ENCODE peak calls at places on chromosomes 2 and 18, in four cellular contexts. J, M, U and T are unnamed samples.

GRCh38 chr2:165700511-165700910 is 93.5 kb downstream of the GALNT3 start:
- DNase-seq in U (no peak), J (no peak), M (peak; percentile 62), T (peak; percentile 13)

GRCh38 chr2:102488063-102488462 is 15.0 kb downstream of the SLC9A4 start:
- DNase-seq in U (no peak), J (peak; percentile 43), M (no peak), T (no peak)

GRCh38 chr2:109648041-109648527 is 33.9 kb downstream of the SOWAHC start:
- DNase-seq in U (no peak), M (no peak), J (peak; percentile 31), T (no peak)

GRCh38 chr2:158994920-158995676 is 26.7 kb downstream of the TANC1 start:
- DNase-seq in J (peak; percentile 43), U (no peak), M (peak; percentile 81), T (no peak)

GRCh38 chr2:149141046-149141445 is 102.5 kb downstream of the LYPD6B start:
- DNase-seq in U (no peak), J (no peak), M (no peak), T (no peak)

GRCh38 chr18:66271927-66272326 is 332.0 kb downstream of the CDH19 start:
- DNase-seq in U (no peak), J (no peak), M (peak; percentile 83), T (no peak)

GRCh38 chr2:98463551-98463971 is 18.9 kb downstream of the INPP4A start:
- DNase-seq in M (peak; percentile 71), U (no peak), J (no peak), T (no peak)

GRCh38 chr2:160920791-160921303 is 239.4 kb upstream of the TANK start:
- DNase-seq in J (peak; percentile 96), M (no peak), U (no peak), T (peak; percentile 21)

GRCh38 chr2:217433522-217433921 is 569.3 kb downstream of the TNS1 start:
- DNase-seq in M (peak; percentile 75), J (no peak), U (no peak), T (peak; percentile 13)

GRCh38 chr2:218886461-218886947 is 5.9 kb downstream of the WNT10A start:
- DNase-seq in M (no peak), J (no peak), U (no peak), T (no peak)

GRCh38 chr2:231807020-231807419 is 20.8 kb downstream of the COPS7B start:
- DNase-seq in J (no peak), U (no peak), M (no peak), T (no peak)
- TF ChIP-seq CTCF in J (no peak), U (no peak), M (no peak), T (no peak)

GRCh38 chr2:20812779-20813178 is 10.1 kb downstream of the LDAH start:
- DNase-seq in U (no peak), J (no peak), M (no peak), T (no peak)

GRCh38 chr2:20818820-20819219 is 4.1 kb downstream of the LDAH start:
- DNase-seq in U (no peak), M (no peak), J (no peak), T (no peak)

GRCh38 chr2:20815216-20815615 is 7.7 kb downstream of the LDAH start:
- DNase-seq in M (no peak), J (no peak), U (no peak), T (no peak)
- TF ChIP-seq CTCF in M (no peak), J (no peak), U (no peak), T (no peak)

DNA sequence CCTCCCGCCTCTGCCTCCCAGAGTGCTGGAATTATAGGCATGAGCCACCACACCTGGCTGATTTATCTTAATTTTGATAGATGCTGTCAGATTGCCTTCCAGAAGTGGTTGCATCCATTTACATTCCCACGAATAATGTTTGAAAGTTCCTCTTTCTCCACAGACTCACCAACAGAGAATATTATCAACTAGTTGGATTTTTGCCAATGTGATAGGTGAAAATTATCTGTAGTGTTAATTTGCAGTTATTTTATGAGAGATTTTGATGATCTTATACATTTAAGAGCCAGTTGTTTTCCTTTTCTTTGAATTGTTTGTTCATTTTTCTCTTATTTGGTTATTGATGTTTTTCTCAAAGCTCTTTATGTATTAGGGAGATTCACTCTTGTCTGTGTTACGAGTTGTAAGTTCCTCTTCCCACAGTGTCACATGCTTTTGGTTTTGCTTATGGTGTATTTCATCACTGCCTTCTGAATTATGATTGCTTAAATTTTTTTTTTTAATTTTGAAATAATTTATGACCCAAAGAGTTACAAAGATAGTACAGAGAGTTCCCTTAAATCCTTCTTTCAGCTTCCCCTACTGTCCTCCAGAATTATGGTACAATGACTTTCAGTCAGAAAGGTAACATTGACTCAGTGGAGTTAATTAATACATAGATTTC is 20.7 kb upstream of the NT5DC4 start:
- DNase-seq in M (no peak), U (peak; percentile 4), J (no peak), T (no peak)
- TF ChIP-seq CTCF in M (no peak), U (no peak), J (no peak), T (no peak)

GRCh38 chr18:51255694-51256093 is 58.2 kb upstream of the MEX3C start:
- DNase-seq in J (peak; percentile 32), M (no peak), U (no peak), T (no peak)
- TF ChIP-seq CTCF in J (no peak), M (no peak), U (no peak), T (no peak)